ENCODE peak calls at places on chromosomes 12 and 14, in seven cellular contexts. V is HEK293T, Y is HCT116, Z is GM12878, G is HepG2, J is H1, C is K562. B is an unnamed sample.

GRCh38 chr12:24947541-24948451 is 1.1 kb downstream of the BCAT1 start:
- DNase-seq in J (no peak), Y (no peak), Z (no peak), V (no peak), G (no peak), C (no peak), B (no peak)

GRCh38 chr14:91873476-91874265 is 6.3 kb upstream of the TC2N start:
- DNase-seq in G (no peak), J (no peak), Y (no peak), V (no peak), Z (peak; percentile 87), C (no peak), B (no peak)

GRCh38 chr12:14238224-14238792 is 127.2 kb upstream of the ATF7IP start:
- DNase-seq in J (no peak), Y (no peak), Z (no peak), V (no peak), G (no peak), C (no peak), B (no peak)

GRCh38 chr14:104107101-104107581 is 21.6 kb downstream of the ASPG start:
- DNase-seq in V (no peak), J (no peak), Y (no peak), C (no peak), G (no peak), Z (no peak), B (peak; percentile 10)

GRCh38 chr14:24377660-24378059 is 9.7 kb downstream of the NFATC4 start:
- DNase-seq in V (no peak), C (peak; percentile 74), Y (no peak), G (no peak), J (no peak), Z (no peak), B (peak; percentile 29)

GRCh38 chr12:92338102-92338501 is 192.5 kb upstream of the BTG1 start:
- DNase-seq in V (no peak), G (no peak), Z (no peak), Y (no peak), J (no peak), C (no peak), B (no peak)

GRCh38 chr12:62210422-62210821 is 49.8 kb upstream of the USP15 start:
- DNase-seq in Z (no peak), C (peak; percentile 50), J (no peak), G (peak; percentile 28), V (peak; percentile 41), Y (peak; percentile 37), B (peak; percentile 40)

GRCh38 chr12:30567082-30567481 is 128.6 kb downstream of the IPO8 start:
- DNase-seq in V (no peak), C (no peak), Y (no peak), G (no peak), J (no peak), Z (no peak), B (no peak)

GRCh38 chr14:64159588-64159987 is 134.6 kb downstream of the ESR2 start:
- DNase-seq in G (no peak), Y (no peak), Z (no peak), C (no peak), V (no peak), J (no peak), B (no peak)

GRCh38 chr14:75374911-75375310 is 52.9 kb upstream of the JDP2 start:
- DNase-seq in Z (no peak), G (no peak), C (no peak), J (no peak), V (no peak), Y (no peak), B (no peak)

GRCh38 chr14:65258391-65258790 is 154.1 kb upstream of the FUT8 start:
- DNase-seq in G (peak; percentile 90), V (no peak), C (no peak), J (no peak), Z (no peak), Y (peak; percentile 77), B (no peak)

GRCh38 chr14:20469890-20470858 is 968 bp downstream of the PNP start:
- DNase-seq in Z (no peak), C (no peak), J (no peak), Y (peak; percentile 45), V (peak; percentile 31), G (peak; percentile 47), B (no peak)

GRCh38 chr12:12749433-12749832 is 32.3 kb downstream of the CDKN1B start:
- DNase-seq in Y (no peak), C (no peak), G (peak; percentile 63), V (no peak), J (no peak), Z (no peak), B (no peak)

GRCh38 chr12:112905451-112906089 is 1.2 kb upstream of the OAS1 start:
- DNase-seq in V (no peak), Z (no peak), C (no peak), G (no peak), J (no peak), Y (no peak), B (no peak)

GRCh38 chr14:64202731-64203130 is 91.4 kb downstream of the ESR2 start:
- DNase-seq in J (no peak), C (no peak), G (no peak), Y (no peak), Z (no peak), V (no peak), B (no peak)

GRCh38 chr12:106248849-106249371 is 1.1 kb upstream of the CKAP4 start:
- DNase-seq in Z (no peak), C (no peak), J (no peak), V (no peak), G (no peak), Y (no peak), B (no peak)

GRCh38 chr12:7934560-7935463 is 1.2 kb downstream of the SLC2A3 start:
- DNase-seq in Y (no peak), C (no peak), V (no peak), Z (no peak), J (no peak), G (no peak), B (no peak)
- TF ChIP-seq SP1 in Y (no peak), C (no peak), V (no peak), Z (no peak), J (no peak), G (no peak), B (no peak)

DNA sequence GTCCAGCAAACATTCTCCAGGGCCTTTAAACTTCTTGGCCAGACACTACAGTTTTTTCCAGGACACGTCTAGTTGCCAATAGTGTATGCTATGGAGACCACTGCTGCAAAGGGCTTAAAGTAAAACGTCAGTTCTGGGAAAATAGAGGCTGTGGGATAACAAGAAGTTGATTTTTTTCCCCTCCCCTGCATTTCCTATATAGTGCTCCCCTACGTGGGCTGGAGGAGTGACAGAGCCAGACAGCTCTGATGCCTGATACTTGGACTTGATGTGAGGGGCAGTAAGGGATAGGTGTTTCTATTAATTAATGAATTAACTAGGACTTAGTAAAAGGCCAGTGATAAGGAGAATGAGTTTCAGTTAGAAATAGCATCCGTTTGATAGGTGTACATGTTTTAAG is 2.4 kb downstream of the ACVR1B start:
- DNase-seq in C (no peak), Z (no peak), V (no peak), J (no peak), G (no peak), Y (no peak), B (no peak)
- TF ChIP-seq SP1 in C (no peak), Z (no peak), V (no peak), J (no peak), G (no peak), Y (no peak), B (no peak)

DNA sequence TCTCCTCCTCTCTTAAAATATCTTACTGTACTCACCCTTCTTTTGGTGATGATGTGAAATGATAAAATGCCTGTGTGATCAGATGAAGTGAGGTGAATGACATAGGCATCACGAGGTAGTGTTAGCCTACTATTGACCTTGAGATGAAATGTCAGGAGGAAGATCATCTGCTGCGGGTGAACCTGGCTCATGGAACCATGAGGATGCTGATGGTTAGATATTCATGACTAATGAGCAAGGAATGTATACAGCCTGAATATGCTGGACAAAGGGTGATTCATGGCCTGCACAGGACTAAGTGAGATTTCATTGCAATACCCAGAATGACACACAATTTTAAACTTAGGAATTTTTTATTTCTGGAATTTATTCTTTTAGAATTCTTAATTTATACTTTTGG is 89.6 kb downstream of the DAAM1 start:
- DNase-seq in Y (peak; percentile 85), Z (no peak), G (peak; percentile 91), C (peak; percentile 29), V (no peak), J (no peak), B (no peak)
- TF ChIP-seq SP1 in Y (peak; percentile 72), Z (no peak), G (no peak), C (no peak), V (no peak), J (no peak), B (no peak)

GRCh38 chr14:49992901-49993335 is 100.0 kb downstream of the ARF6 start:
- DNase-seq in V (no peak), C (no peak), G (peak; percentile 86), Z (peak; percentile 87), Y (no peak), J (no peak), B (no peak)
- TF ChIP-seq SP1 in V (no peak), C (no peak), G (no peak), Z (peak; percentile 68), Y (no peak), J (no peak), B (no peak)

DNA sequence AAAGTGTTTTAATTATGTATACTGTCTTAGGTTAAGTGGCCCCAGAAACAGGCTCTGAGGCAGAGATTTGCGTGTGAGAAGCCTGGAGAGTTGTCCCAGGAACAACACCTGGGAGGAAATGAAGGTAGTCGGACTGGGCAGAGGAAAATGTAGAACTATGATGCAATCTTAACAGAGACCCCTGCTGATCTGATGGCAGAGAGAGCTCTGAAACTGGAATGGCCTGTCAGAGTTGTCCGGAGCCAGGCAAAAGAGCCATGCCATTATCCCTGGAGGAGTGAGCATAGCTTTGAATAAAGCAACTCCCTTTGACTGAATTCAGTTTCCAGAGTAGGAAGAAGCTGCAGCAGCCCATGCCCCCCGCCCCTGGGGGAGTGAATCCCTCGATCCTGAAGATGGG is 264.7 kb downstream of the PDZRN4 start:
- DNase-seq in C (no peak), Y (no peak), G (no peak), Z (no peak), V (no peak), J (no peak), B (peak; percentile 13)
- TF ChIP-seq SP1 in C (no peak), Y (no peak), G (no peak), Z (no peak), V (no peak), J (no peak), B (no peak)